ENCODE peak calls at places on chromosomes 16 and 17, in four cellular contexts. One of them, this sample, is unnamed.
A peak's percentile ranks its signal among the peaks of the same experiment; 100 is the strongest.

GRCh38 chr17:63356275-63356905 is 89.7 kb downstream of the CYB561 start:
- DNase-seq in HCT116: peak; percentile 43
- DNase-seq in DND-41: no peak
- DNase-seq in fibroblast of lung: peak; percentile 92
- DNase-seq in this sample: no peak

GRCh38 chr16:78973041-78973440 is 627.5 kb downstream of the MAF start:
- DNase-seq in DND-41: no peak
- DNase-seq in HCT116: no peak
- DNase-seq in fibroblast of lung: no peak
- DNase-seq in this sample: no peak

GRCh38 chr17:18117533-18117932 is 9.0 kb downstream of the MYO15A start:
- DNase-seq in fibroblast of lung: no peak
- DNase-seq in HCT116: no peak
- DNase-seq in DND-41: no peak
- DNase-seq in this sample: no peak

GRCh38 chr17:77182773-77183172 is 42.0 kb downstream of the SEC14L1 start:
- DNase-seq in HCT116: no peak
- DNase-seq in DND-41: no peak
- DNase-seq in fibroblast of lung: no peak
- DNase-seq in this sample: no peak

GRCh38 chr16:30605148-30605547 is 5.0 kb downstream of the ZNF689 start:
- DNase-seq in fibroblast of lung: no peak
- DNase-seq in HCT116: no peak
- DNase-seq in DND-41: no peak
- DNase-seq in this sample: no peak

GRCh38 chr17:68698761-68699160 is 97.6 kb upstream of the FAM20A start:
- DNase-seq in DND-41: no peak
- DNase-seq in fibroblast of lung: no peak
- DNase-seq in HCT116: no peak
- DNase-seq in this sample: no peak

GRCh38 chr17:8387914-8388651 is 5.1 kb upstream of the RPL26 start:
- DNase-seq in fibroblast of lung: no peak
- DNase-seq in DND-41: no peak
- DNase-seq in HCT116: no peak
- DNase-seq in this sample: no peak

GRCh38 chr17:74736423-74737298 is at the start of gene RAB37:
- DNase-seq in DND-41: peak; percentile 48
- DNase-seq in HCT116: peak; percentile 47
- DNase-seq in fibroblast of lung: no peak
- DNase-seq in this sample: peak; percentile 74

GRCh38 chr16:72256398-72257048 is 84.6 kb upstream of the PMFBP1 start:
- DNase-seq in DND-41: no peak
- DNase-seq in HCT116: no peak
- DNase-seq in fibroblast of lung: peak; percentile 82
- DNase-seq in this sample: no peak

GRCh38 chr16:20611975-20612471 is 35.9 kb upstream of the ACSM2B start:
- DNase-seq in HCT116: no peak
- DNase-seq in fibroblast of lung: no peak
- DNase-seq in DND-41: no peak
- DNase-seq in this sample: no peak

GRCh38 chr16:13907431-13907830 is 12.5 kb upstream of the ERCC4 start:
- DNase-seq in fibroblast of lung: no peak
- DNase-seq in DND-41: no peak
- DNase-seq in HCT116: no peak
- DNase-seq in this sample: no peak

GRCh38 chr16:13909069-13909468 is 10.9 kb upstream of the ERCC4 start:
- DNase-seq in DND-41: no peak
- DNase-seq in HCT116: no peak
- DNase-seq in fibroblast of lung: no peak
- DNase-seq in this sample: no peak

GRCh38 chr16:13909872-13910303 is 10.1 kb upstream of the ERCC4 start:
- DNase-seq in HCT116: no peak
- DNase-seq in DND-41: no peak
- DNase-seq in fibroblast of lung: peak; percentile 93
- DNase-seq in this sample: no peak

GRCh38 chr16:13904179-13904691 is 15.7 kb upstream of the ERCC4 start:
- DNase-seq in DND-41: no peak
- DNase-seq in fibroblast of lung: no peak
- DNase-seq in HCT116: no peak
- DNase-seq in this sample: no peak

DNA sequence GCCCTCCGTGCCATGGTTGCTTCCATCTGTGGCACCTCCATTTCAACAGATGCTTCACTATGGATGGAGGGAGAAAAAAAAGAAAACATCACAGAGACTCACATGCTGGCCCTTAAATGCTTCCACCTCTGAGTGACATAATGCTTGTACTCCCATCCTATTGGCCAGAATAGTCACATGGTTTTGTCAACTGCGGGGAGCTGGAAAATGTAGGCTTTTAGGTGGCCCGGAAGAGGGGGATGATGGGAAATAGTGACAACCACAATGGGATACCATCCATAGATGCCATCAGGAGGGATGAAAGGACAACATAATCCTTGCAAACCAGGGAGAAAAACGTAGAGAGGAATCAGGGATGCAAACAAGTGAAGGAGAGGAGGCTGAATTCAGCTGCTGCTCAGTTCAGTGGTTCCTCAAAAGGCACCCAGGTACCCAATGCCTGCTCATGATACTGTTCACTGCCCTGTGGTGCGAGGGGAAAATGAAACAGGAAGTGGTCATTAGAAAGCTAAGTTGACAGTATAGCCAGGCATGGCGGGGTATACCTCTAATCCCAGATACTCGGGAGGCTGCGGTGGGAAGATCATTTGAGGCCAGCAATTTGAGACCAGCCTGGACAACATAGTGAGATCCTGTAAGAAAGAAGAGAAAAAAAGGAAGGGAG is 13.4 kb upstream of the ERCC4 start:
- DNase-seq in DND-41: no peak
- DNase-seq in fibroblast of lung: no peak
- DNase-seq in HCT116: no peak
- DNase-seq in this sample: no peak
- H3K4me2 ChIP-seq in DND-41: no peak overlapping the region
- H3K4me2 ChIP-seq in fibroblast of lung: no peak overlapping the region
- H3K4me2 ChIP-seq in HCT116: no peak overlapping the region
- H3K4me2 ChIP-seq in this sample: no peak overlapping the region

DNA sequence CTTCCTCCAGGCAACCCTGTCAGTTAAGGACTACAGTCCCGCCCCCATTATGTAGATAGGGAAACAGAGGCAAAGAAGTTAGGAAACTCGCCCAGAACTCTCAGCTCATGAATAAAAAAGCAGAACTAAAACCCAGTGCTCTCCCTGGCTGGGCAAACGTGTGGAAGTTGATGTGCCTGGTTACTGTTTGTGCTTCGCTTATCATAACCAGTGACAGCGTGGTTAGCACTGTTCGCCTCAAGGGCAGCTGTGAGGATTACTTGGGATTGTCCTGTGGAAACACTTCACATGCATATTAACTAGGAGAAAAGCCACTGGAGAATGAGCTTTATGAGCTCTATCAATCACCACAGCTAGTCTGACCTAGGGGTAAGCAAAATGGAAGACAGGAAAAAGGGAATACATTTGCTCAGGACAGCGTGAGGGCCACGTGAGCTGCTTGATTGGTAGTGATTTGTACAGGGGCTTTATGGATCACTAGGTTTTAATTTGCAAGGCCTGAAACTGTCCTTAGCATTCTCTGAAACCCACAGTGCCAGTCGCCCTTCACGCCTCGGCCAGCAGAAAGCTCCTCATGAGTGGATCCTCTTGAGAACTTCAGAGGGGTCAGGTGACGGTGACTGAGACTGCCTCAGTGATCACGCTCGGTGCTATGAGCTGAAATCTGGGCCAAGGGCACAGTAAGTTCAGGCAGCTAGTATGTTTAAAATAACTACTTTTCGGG is 19.9 kb downstream of the CYB5D2 start:
- DNase-seq in HCT116: no peak
- DNase-seq in DND-41: no peak
- DNase-seq in fibroblast of lung: no peak
- DNase-seq in this sample: no peak
- H3K9ac ChIP-seq in HCT116: no peak overlapping the region
- H3K9ac ChIP-seq in DND-41: no peak overlapping the region
- H3K9ac ChIP-seq in fibroblast of lung: no peak overlapping the region
- H3K9ac ChIP-seq in this sample: no peak overlapping the region

GRCh38 chr17:5234645-5235576 is at the start of gene SCIMP:
- DNase-seq in HCT116: no peak
- DNase-seq in DND-41: no peak
- DNase-seq in fibroblast of lung: no peak
- DNase-seq in this sample: no peak
- H3K4me2 ChIP-seq in HCT116: no peak within 1 kb of the TSS
- H3K4me2 ChIP-seq in DND-41: no peak within 1 kb of the TSS
- H3K4me2 ChIP-seq in fibroblast of lung: no peak within 1 kb of the TSS
- H3K4me2 ChIP-seq in this sample: no peak within 1 kb of the TSS

DNA sequence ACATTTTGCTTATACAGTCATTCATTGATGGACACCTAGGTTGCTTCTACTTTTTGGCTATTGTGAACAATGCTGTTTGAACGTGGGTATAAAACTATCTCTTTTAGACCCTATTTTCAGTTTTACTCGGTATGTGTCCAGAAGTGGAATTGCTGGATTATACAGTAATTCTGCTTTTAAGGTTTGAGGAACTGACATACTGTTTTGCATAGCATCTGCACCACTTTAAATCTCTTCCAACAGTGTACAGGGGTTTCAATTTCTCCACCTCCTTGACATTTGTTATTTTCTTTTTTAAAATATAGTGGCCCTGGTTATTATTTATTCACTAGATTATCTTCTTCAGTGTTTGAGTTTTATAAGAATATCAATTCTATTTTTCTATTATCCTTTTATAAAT is 116.9 kb downstream of the USP22 start:
- DNase-seq in HCT116: no peak
- DNase-seq in DND-41: no peak
- DNase-seq in fibroblast of lung: no peak
- DNase-seq in this sample: no peak
- H3K9ac ChIP-seq in HCT116: no peak overlapping the region
- H3K9ac ChIP-seq in DND-41: no peak overlapping the region
- H3K9ac ChIP-seq in fibroblast of lung: no peak overlapping the region
- H3K9ac ChIP-seq in this sample: no peak overlapping the region

GRCh38 chr16:58417035-58417434 is 24.8 kb downstream of the GINS3 start:
- DNase-seq in fibroblast of lung: no peak
- DNase-seq in DND-41: no peak
- DNase-seq in HCT116: no peak
- DNase-seq in this sample: no peak
- H3K4me2 ChIP-seq in fibroblast of lung: no peak overlapping the region
- H3K4me2 ChIP-seq in DND-41: no peak overlapping the region
- H3K4me2 ChIP-seq in HCT116: no peak overlapping the region
- H3K4me2 ChIP-seq in this sample: no peak overlapping the region

DNA sequence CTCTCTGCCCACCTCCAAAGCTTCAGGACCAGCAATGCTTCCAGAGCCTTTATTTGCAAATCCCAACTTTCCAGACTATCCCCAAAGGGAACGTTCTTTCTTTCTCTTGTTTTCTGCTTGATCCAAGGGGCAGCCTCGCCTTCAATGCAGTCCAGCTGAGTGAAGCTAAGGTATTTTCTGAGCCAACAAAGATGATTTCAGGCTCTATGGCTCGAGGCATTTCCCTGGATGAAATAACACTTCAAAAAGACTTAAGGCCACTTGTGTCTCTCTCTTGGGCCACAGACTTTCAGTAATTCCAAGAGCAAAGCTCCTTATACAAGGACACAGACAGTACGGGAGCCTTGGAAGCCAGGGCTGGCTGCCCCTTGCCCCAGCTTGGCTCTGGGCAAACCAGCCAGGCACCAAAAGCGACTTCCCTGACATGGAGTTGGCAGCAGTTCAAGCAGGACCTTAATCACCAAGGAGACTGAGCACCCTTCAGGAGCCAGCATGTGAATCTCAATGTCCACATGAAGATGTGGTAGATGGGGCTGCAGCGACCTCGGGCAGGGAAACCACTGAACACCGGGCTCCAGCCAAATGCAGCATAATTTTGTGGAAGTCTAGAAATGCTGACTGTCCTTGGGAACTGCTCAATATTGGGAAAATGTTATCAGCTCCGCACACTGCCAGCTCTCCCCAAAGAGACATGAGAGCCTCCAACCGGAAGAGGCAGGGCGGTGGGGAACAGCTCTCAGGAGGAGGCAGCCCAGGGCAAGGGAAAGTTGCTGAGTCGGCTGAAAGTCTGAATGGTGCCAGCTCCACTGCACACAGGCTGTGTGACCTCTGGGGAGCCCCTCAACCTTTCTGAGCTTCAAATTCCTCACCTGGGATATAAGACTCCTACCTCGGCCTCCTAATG is 39.0 kb downstream of the TK2 start:
- DNase-seq in DND-41: no peak
- DNase-seq in fibroblast of lung: peak; percentile 30
- DNase-seq in HCT116: no peak
- DNase-seq in this sample: peak; percentile 22
- H3K9ac ChIP-seq in DND-41: no peak overlapping the region
- H3K9ac ChIP-seq in fibroblast of lung: no peak overlapping the region
- H3K9ac ChIP-seq in HCT116: peak overlapping the region; percentile 42
- H3K9ac ChIP-seq in this sample: no peak overlapping the region

GRCh38 chr16:21666772-21667171 is 3.0 kb downstream of the OTOA start:
- DNase-seq in fibroblast of lung: no peak
- DNase-seq in DND-41: no peak
- DNase-seq in HCT116: no peak
- DNase-seq in this sample: peak; percentile 71
- H3K4me2 ChIP-seq in fibroblast of lung: no peak overlapping the region
- H3K4me2 ChIP-seq in DND-41: no peak overlapping the region
- H3K4me2 ChIP-seq in HCT116: no peak overlapping the region
- H3K4me2 ChIP-seq in this sample: peak overlapping the region; percentile 61